ENCODE peak calls at places on chromosomes 2 and 18, in seven cellular contexts. K is trophoblast cell; G is B cell; J is T-helper 1 cell; F is hypothalamus; B is IMR-90; L is activated T-helper 1 cell treated with anti-CD3 and anti-CD28 coated beads, Interleukin-12 subunit alpha, Interleukin-12 subunit beta, Interleukin-2, Interleukin-4 antibody, amounts not matched to agents 30 ng/mL and 10 ng/mL and 1 ng/mL, durations not matched to agents 14 hours and 24 hours and 36 hours. O is an unnamed sample.

GRCh38 chr2:10478916-10479315 is 30.8 kb upstream of the ODC1 start:
- DNase-seq in L (no peak), J (no peak), G (no peak), F (no peak), K (no peak), B (no peak), O (no peak)

GRCh38 chr2:120204022-120204405 is 19.2 kb downstream of the TMEM185B start:
- DNase-seq in K (peak), B (no peak), F (no peak), L (no peak), J (no peak), G (no peak), O (no peak)

GRCh38 chr2:238382381-238382781 is 44.3 kb upstream of the ASB1 start:
- DNase-seq in G (no peak), J (no peak), B (no peak), L (no peak), K (no peak), F (no peak), O (no peak)

GRCh38 chr2:149716687-149717086 is 129.1 kb upstream of the MMADHC start:
- DNase-seq in K (no peak), B (no peak), J (no peak), L (no peak), F (no peak), G (no peak), O (no peak)

GRCh38 chr2:36859366-36859792 is 107.0 kb downstream of the STRN start:
- DNase-seq in K (no peak), J (no peak), F (no peak), L (no peak), B (peak), G (no peak), O (no peak)

GRCh38 chr2:111679202-111679601 is 204.8 kb downstream of the ANAPC1 start:
- DNase-seq in K (no peak), J (no peak), F (no peak), L (no peak), G (no peak), B (peak), O (no peak)

GRCh38 chr18:75544496-75544895 is 117.0 kb upstream of the SMIM21 start:
- DNase-seq in K (no peak), F (no peak), L (no peak), G (no peak), J (no peak), B (peak), O (no peak)

GRCh38 chr2:170377469-170378207 is 199.7 kb downstream of the MYO3B start:
- DNase-seq in J (no peak), F (no peak), G (no peak), L (no peak), B (no peak), K (no peak), O (no peak)

GRCh38 chr2:97728091-97728596 is 14.8 kb downstream of the ZAP70 start:
- DNase-seq in K (no peak), L (no peak), B (no peak), G (no peak), J (no peak), F (no peak), O (no peak)

GRCh38 chr2:135256531-135257258 is 204.6 kb downstream of the RAB3GAP1 start:
- DNase-seq in K (peak), B (peak), F (no peak), J (no peak), G (no peak), L (no peak), O (no peak)

GRCh38 chr2:162072181-162072702 is 1.8 kb downstream of the DPP4 start:
- DNase-seq in F (no peak), G (no peak), L (no peak), J (no peak), B (peak), K (peak), O (no peak)

GRCh38 chr2:18061717-18062116 is 183.2 kb downstream of the KCNS3 start:
- DNase-seq in J (no peak), L (no peak), K (no peak), G (no peak), F (no peak), B (no peak), O (no peak)

GRCh38 chr18:51028201-51028805 is 1.7 kb upstream of the SMAD4 start:
- DNase-seq in B (peak), L (no peak), F (no peak), G (peak), K (no peak), J (no peak), O (no peak)

GRCh38 chr2:67055387-67056304 is 341.5 kb upstream of the ETAA1 start:
- DNase-seq in L (no peak), F (no peak), B (peak), J (no peak), K (no peak), G (no peak), O (no peak)

O was measured in tibial nerve.